ENCODE peak calls at places on chromosomes 5 and 9, in six cellular contexts. N is A549; L is Karpas-422; Q is activated T-helper 9 cell treated with anti-CD3 and anti-CD28 coated beads, Interleukin-2, amount 50 U/mL, for 16 hours; O is fibroblast of lung; S is D341Med. U is an unnamed sample.

GRCh38 chr5:14686517-14686916 is 22.0 kb downstream of the OTULIN start:
- DNase-seq in N (no peak), L (no peak), Q (no peak), O (no peak), S (no peak), U (no peak)

GRCh38 chr9:38182321-38182720 is 113.3 kb upstream of the SHB start:
- DNase-seq in N (no peak), L (peak), Q (no peak), O (no peak), S (no peak), U (no peak)

GRCh38 chr9:22117511-22118388 is 108.6 kb upstream of the CDKN2B start:
- DNase-seq in N (no peak), L (no peak), Q (no peak), O (peak), S (no peak), U (no peak)

GRCh38 chr5:108935602-108936001 is 187.9 kb downstream of the FER start:
- DNase-seq in N (no peak), L (no peak), Q (no peak), O (no peak), S (no peak), U (no peak)

GRCh38 chr9:16060457-16061129 is 507.8 kb downstream of the CCDC171 start:
- DNase-seq in N (no peak), L (no peak), Q (no peak), O (no peak), S (no peak), U (no peak)

GRCh38 chr5:175464414-175465233 is 13.7 kb upstream of the SFXN1 start:
- DNase-seq in N (peak), L (peak), Q (peak), O (peak), S (peak), U (peak)

GRCh38 chr5:138574744-138575193 is 432 bp downstream of the HSPA9 start:
- DNase-seq in N (peak), L (no peak), Q (no peak), O (no peak), S (no peak), U (no peak)

GRCh38 chr5:56479701-56480304 is 246.7 kb upstream of the ANKRD55 start:
- DNase-seq in N (no peak), L (peak), Q (no peak), O (peak), S (no peak), U (peak)

GRCh38 chr5:156411131-156411727 is 84.3 kb downstream of the SGCD start:
- DNase-seq in N (peak), L (no peak), Q (no peak), O (peak), S (no peak), U (no peak)

GRCh38 chr5:178606269-178606668 is 16.1 kb upstream of the COL23A1 start:
- DNase-seq in N (no peak), L (no peak), Q (no peak), O (no peak), S (no peak), U (no peak)

GRCh38 chr5:37428044-37428443 is 48.9 kb downstream of the WDR70 start:
- DNase-seq in N (no peak), L (no peak), Q (no peak), O (no peak), S (no peak), U (no peak)

GRCh38 chr5:139078345-139078744 is 119.8 kb downstream of the SIL1 start:
- DNase-seq in N (no peak), L (no peak), Q (no peak), O (no peak), S (no peak), U (no peak)

U was measured in activated CD4-positive, alpha-beta T cell treated with anti-CD3 and anti-CD28 coated beads, Interleukin-2, amount 10 ng/mL, durations not matched to agents 7 days and 5 days.